ENCODE peak calls at places on chromosomes 1 and 21, in eight cellular contexts. W, C, K, F, I, Z, R and Q are unnamed samples.
A peak's percentile ranks its signal among the peaks of the same experiment; 100 is the strongest.

GRCh38 chr1:178020968-178021640 is 51.2 kb upstream of the SEC16B start:
- DNase-seq in Z (no peak), K (no peak), F (no peak), R (no peak), W (peak; percentile 61), C (no peak), I (no peak), Q (no peak)

GRCh38 chr1:201982923-201983805 is 716 bp downstream of the RNPEP start:
- DNase-seq in C (peak; percentile 80), Z (peak; percentile 74), I (peak; percentile 49), F (peak; percentile 70), K (peak; percentile 86), R (peak; percentile 25), W (peak; percentile 87), Q (peak; percentile 45)

GRCh38 chr1:248243204-248243603 is 12.0 kb downstream of the OR2M4 start:
- DNase-seq in R (no peak), Z (no peak), K (peak; percentile 43), I (peak; percentile 41), C (peak; percentile 30), F (no peak), W (peak; percentile 32), Q (no peak)

GRCh38 chr1:8571200-8571984 is 246.0 kb downstream of the RERE start:
- DNase-seq in F (no peak), Z (no peak), R (no peak), K (peak; percentile 51), C (no peak), I (no peak), W (no peak), Q (no peak)

GRCh38 chr21:46097826-46098286 is at the start of gene COL6A2:
- DNase-seq in W (peak; percentile 27), R (peak; percentile 47), I (no peak), Z (peak; percentile 78), K (peak; percentile 68), F (peak; percentile 77), C (peak; percentile 84), Q (no peak)

GRCh38 chr1:113036639-113037321 is 36.2 kb upstream of the LRIG2 start:
- DNase-seq in K (no peak), C (no peak), W (peak; percentile 26), I (no peak), Z (no peak), F (no peak), R (no peak), Q (no peak)

GRCh38 chr1:12636098-12636950 is 7.6 kb upstream of the AADACL4 start:
- DNase-seq in C (no peak), K (peak; percentile 16), F (peak; percentile 66), I (no peak), Z (no peak), R (no peak), W (peak; percentile 85), Q (peak; percentile 88)

GRCh38 chr1:220843481-220844011 is 35.7 kb upstream of the HLX start:
- DNase-seq in F (peak; percentile 36), R (no peak), W (no peak), I (peak; percentile 25), C (no peak), Z (no peak), K (no peak), Q (no peak)

GRCh38 chr1:96944743-96945142 is 223.2 kb downstream of the PTBP2 start:
- DNase-seq in W (no peak), F (no peak), C (no peak), K (no peak), Z (no peak), R (no peak), I (no peak), Q (no peak)

GRCh38 chr1:204077979-204078696 is 5.2 kb downstream of the SOX13 start:
- DNase-seq in I (peak; percentile 27), F (no peak), R (no peak), Z (no peak), K (no peak), C (no peak), W (no peak), Q (no peak)

GRCh38 chr1:198079432-198079951 is 77.3 kb upstream of the NEK7 start:
- DNase-seq in C (no peak), K (peak; percentile 34), I (no peak), Z (no peak), W (no peak), R (no peak), F (no peak), Q (no peak)

GRCh38 chr1:45260244-45260643 is 53.8 kb upstream of the ZSWIM5 start:
- DNase-seq in W (no peak), F (no peak), Z (no peak), I (peak; percentile 8), C (no peak), K (no peak), R (no peak), Q (no peak)

GRCh38 chr1:41353744-41354143 is 7.5 kb upstream of the FOXO6 start:
- DNase-seq in W (no peak), Z (no peak), K (peak; percentile 21), C (no peak), I (no peak), F (no peak), R (no peak), Q (no peak)

GRCh38 chr1:91697322-91698260 is 188.4 kb downstream of the TGFBR3 start:
- DNase-seq in R (peak; percentile 24), K (no peak), W (no peak), I (no peak), C (no peak), F (no peak), Z (no peak), Q (no peak)

GRCh38 chr1:45767035-45767434 is 16.6 kb upstream of the IPP start:
- DNase-seq in I (no peak), K (no peak), F (no peak), Z (no peak), C (no peak), W (peak; percentile 16), R (no peak), Q (no peak)

GRCh38 chr1:94646151-94646643 is 104.6 kb upstream of the F3 start:
- DNase-seq in F (no peak), I (no peak), W (peak; percentile 82), Z (no peak), C (no peak), K (no peak), R (no peak), Q (peak; percentile 99)